ENCODE peak calls at places on chromosome 20, in four cellular contexts. W is Right ventricle myocardium inferior, I is iPS-NIHi11, Q is neuronal stem cell. J is an unnamed sample.

GRCh38 chr20:4607287-4607713 is 114.4 kb upstream of the PRND start:
- DNase-seq in W (no peak), I (peak), Q (peak), J (peak)

GRCh38 chr20:44035924-44036323 is 121.3 kb downstream of the TOX2 start:
- DNase-seq in W (no peak), I (no peak), Q (no peak), J (no peak)

GRCh38 chr20:32440069-32440757 is 82.1 kb downstream of the ASXL1 start:
- DNase-seq in W (no peak), I (no peak), Q (no peak), J (no peak)

GRCh38 chr20:44714701-44715494 is at the start of gene CCN5:
- DNase-seq in W (peak), I (peak), Q (no peak), J (peak)

GRCh38 chr20:10523438-10523837 is 88.3 kb downstream of the SLX4IP start:
- DNase-seq in W (no peak), I (no peak), Q (no peak), J (no peak)

GRCh38 chr20:37528442-37529213 is 952 bp upstream of the BLCAP start:
- DNase-seq in W (no peak), I (no peak), Q (no peak), J (no peak)

GRCh38 chr20:32535316-32535952 is 49.7 kb downstream of the NOL4L start:
- DNase-seq in W (no peak), I (no peak), Q (no peak), J (no peak)

GRCh38 chr20:48624315-48625020 is 203.3 kb downstream of the PREX1 start:
- DNase-seq in W (peak), I (no peak), Q (no peak), J (no peak)

GRCh38 chr20:38878798-38879197 is 47.4 kb upstream of the FAM83D start:
- DNase-seq in W (no peak), I (peak), Q (peak), J (peak)

GRCh38 chr20:35091808-35092523 is 641 bp downstream of the TRPC4AP start:
- DNase-seq in W (no peak), I (no peak), Q (no peak), J (peak)

J was measured in cardiac muscle cell.